ENCODE peak calls at places on chromosome 1, in seven cellular contexts. V is Peyer's patch, H is endodermal cell, W is OCI-LY7, G is A549, U is WERI-Rb-1, F is PC-3. K is an unnamed sample.

GRCh38 chr1:35555601-35556477 is 1.4 kb downstream of the KIAA0319L start:
- DNase-seq in V (no peak), H (no peak), W (no peak), G (peak), U (no peak), F (peak), K (no peak)

GRCh38 chr1:67883069-67883468 is 49.8 kb upstream of the GNG12 start:
- DNase-seq in V (no peak), H (no peak), W (no peak), G (peak), U (peak), F (peak), K (no peak)

GRCh38 chr1:196148367-196148970 is 459.8 kb downstream of the KCNT2 start:
- DNase-seq in V (no peak), H (no peak), W (peak), G (peak), U (no peak), F (peak), K (no peak)

GRCh38 chr1:226938903-226939438 is 1.1 kb upstream of the COQ8A start:
- DNase-seq in V (no peak), H (no peak), W (peak), G (peak), U (no peak), F (peak), K (no peak)

GRCh38 chr1:156490401-156491032 is 10.1 kb downstream of the MEF2D start:
- DNase-seq in V (no peak), H (peak), W (peak), G (peak), U (peak), F (no peak), K (no peak)

GRCh38 chr1:78073441-78073840 is 27.7 kb downstream of the GIPC2 start:
- DNase-seq in V (no peak), H (no peak), W (no peak), G (no peak), U (no peak), F (no peak), K (no peak)

GRCh38 chr1:112146201-112146715 is 156.8 kb upstream of the KCND3 start:
- DNase-seq in V (no peak), H (no peak), W (no peak), G (no peak), U (no peak), F (no peak), K (no peak)

GRCh38 chr1:67545364-67545763 is 115.2 kb upstream of the SERBP1 start:
- DNase-seq in V (no peak), H (no peak), W (no peak), G (no peak), U (no peak), F (no peak), K (no peak)

GRCh38 chr1:245874942-245875580 is 632.0 kb downstream of the SMYD3 start:
- DNase-seq in V (peak), H (no peak), W (no peak), G (no peak), U (no peak), F (no peak), K (no peak)

GRCh38 chr1:234709473-234710279 is 99.7 kb upstream of the IRF2BP2 start:
- DNase-seq in V (no peak), H (no peak), W (no peak), G (no peak), U (peak), F (no peak), K (no peak)

GRCh38 chr1:241641748-241642592 is 1.8 kb upstream of the CHML start:
- DNase-seq in V (no peak), H (no peak), W (no peak), G (peak), U (no peak), F (peak), K (no peak)

GRCh38 chr1:108316545-108316944 is 72.7 kb upstream of the NBPF4 start:
- DNase-seq in V (no peak), H (no peak), W (no peak), G (peak), U (no peak), F (peak), K (no peak)

GRCh38 chr1:21935393-21935804 is 1.7 kb downstream of the HSPG2 start:
- DNase-seq in V (no peak), H (peak), W (no peak), G (peak), U (no peak), F (peak), K (no peak)

GRCh38 chr1:159009704-159010361 is at the start of gene IFI16:
- DNase-seq in V (peak), H (no peak), W (peak), G (peak), U (no peak), F (peak), K (peak)

GRCh38 chr1:110307239-110307974 is 31.8 kb upstream of the RBM15 start:
- DNase-seq in V (no peak), H (no peak), W (no peak), G (no peak), U (no peak), F (no peak), K (no peak)

GRCh38 chr1:110310300-110310699 is 28.9 kb upstream of the RBM15 start:
- DNase-seq in V (peak), H (no peak), W (no peak), G (no peak), U (no peak), F (no peak), K (no peak)

GRCh38 chr1:110309139-110309538 is 30.0 kb upstream of the RBM15 start:
- DNase-seq in V (no peak), H (peak), W (no peak), G (no peak), U (no peak), F (peak), K (no peak)

GRCh38 chr1:110308247-110308646 is 30.9 kb upstream of the RBM15 start:
- DNase-seq in V (no peak), H (no peak), W (no peak), G (no peak), U (no peak), F (no peak), K (no peak)

GRCh38 chr1:110309768-110310167 is 29.4 kb upstream of the RBM15 start:
- DNase-seq in V (no peak), H (no peak), W (no peak), G (no peak), U (no peak), F (peak), K (no peak)
- TF ChIP-seq CTCF in V (no peak), H (no peak), W (no peak), G (no peak), U (no peak), F (no peak), K (no peak)

DNA sequence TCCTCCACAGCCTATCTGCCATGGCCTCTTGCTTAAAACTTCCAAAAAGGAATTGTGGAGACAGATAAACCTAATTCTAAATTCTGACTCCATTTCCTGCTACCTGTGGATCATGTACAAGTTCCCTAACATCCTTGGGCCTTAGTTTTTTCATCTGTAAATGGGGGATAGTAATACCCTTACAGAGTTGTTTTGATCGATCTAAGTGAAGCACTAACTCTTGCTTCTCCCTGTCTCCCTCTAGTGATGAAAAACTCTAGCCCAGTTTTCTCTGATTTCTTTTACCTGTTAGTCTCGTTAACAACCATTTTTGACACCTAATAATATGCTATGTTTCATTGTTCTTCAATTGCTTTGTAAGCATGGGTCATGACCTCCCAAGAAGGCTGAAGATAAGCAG is 65.9 kb downstream of the TM2D1 start:
- DNase-seq in V (no peak), H (no peak), W (no peak), G (no peak), U (no peak), F (peak), K (no peak)
- TF ChIP-seq CTCF in V (no peak), H (peak), W (peak), G (peak), U (peak), F (peak), K (no peak)

DNA sequence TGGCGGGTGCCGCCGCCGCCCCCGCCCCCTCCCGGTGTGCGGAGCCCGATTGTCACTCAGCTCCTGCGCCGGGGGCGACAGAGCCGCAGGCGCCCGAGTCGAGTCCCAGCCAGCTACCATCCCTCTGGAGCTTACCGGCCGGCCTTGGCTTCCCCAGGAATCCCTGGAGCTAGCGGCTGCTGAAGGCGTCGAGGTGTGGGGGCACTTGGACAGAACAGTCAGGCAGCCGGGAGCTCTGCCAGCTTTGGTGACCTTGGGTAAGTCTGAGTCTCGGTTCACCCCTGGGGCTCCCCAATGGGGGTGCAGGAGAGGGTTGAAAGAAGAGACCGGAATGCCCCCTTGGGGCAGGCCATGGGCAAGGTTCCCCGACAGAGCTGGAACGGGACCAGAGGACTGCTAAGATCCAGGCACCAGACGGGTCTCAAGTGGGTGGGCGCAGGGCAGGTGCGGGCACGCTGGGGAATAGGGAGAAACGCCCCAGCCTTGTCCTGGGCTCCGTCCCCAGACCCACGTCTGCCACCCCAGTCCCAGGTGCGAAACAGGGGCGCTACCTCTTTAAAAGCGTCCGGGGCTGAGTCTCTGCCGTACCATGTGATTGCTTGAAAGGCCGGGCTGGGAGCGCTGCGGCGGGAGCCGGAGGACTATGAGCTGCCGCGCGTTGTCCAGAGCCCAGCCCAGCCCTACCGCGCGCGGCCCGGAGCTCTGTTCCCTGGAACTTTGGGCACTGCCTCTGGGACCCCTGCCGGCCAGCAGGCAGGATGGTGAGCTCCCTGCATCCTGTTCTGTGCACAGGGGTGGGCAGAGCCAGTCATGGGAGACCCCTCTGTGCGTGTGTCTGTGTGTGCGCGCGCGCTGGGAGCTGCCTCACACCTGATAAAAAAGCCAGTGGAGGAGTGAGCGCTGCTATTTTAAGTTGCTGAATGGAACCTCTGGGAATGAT is at the start of gene ADORA1:
- DNase-seq in V (peak), H (peak), W (no peak), G (peak), U (peak), F (peak), K (peak)
- TF ChIP-seq CTCF in V (no peak), H (peak), W (no peak), G (no peak), U (peak), F (no peak), K (no peak)

GRCh38 chr1:9873385-9873784 is 36.7 kb downstream of the CTNNBIP1 start:
- DNase-seq in V (peak), H (no peak), W (no peak), G (no peak), U (no peak), F (no peak), K (no peak)
- TF ChIP-seq CTCF in V (no peak), H (no peak), W (no peak), G (no peak), U (no peak), F (no peak), K (no peak)

GRCh38 chr1:54109131-54110105 is 43.4 kb downstream of the CDCP2 start:
- DNase-seq in V (no peak), H (no peak), W (no peak), G (no peak), U (no peak), F (no peak), K (no peak)

GRCh38 chr1:54105736-54106269 is 47.0 kb downstream of the CDCP2 start:
- DNase-seq in V (no peak), H (no peak), W (no peak), G (no peak), U (no peak), F (no peak), K (no peak)

GRCh38 chr1:54105080-54105479 is 47.7 kb downstream of the CDCP2 start:
- DNase-seq in V (no peak), H (peak), W (no peak), G (no peak), U (no peak), F (no peak), K (no peak)

GRCh38 chr1:54108156-54108555 is 44.6 kb downstream of the CDCP2 start:
- DNase-seq in V (no peak), H (no peak), W (no peak), G (no peak), U (peak), F (no peak), K (no peak)

GRCh38 chr1:54107131-54107530 is 45.7 kb downstream of the CDCP2 start:
- DNase-seq in V (no peak), H (peak), W (peak), G (no peak), U (no peak), F (peak), K (no peak)
- TF ChIP-seq CTCF in V (no peak), H (no peak), W (peak), G (no peak), U (peak), F (peak), K (no peak)

GRCh38 chr1:147223740-147224615 is 1.2 kb downstream of the FMO5 start:
- DNase-seq in V (no peak), H (no peak), W (no peak), G (no peak), U (no peak), F (no peak), K (no peak)

GRCh38 chr1:147225193-147225730 is at the start of gene FMO5:
- DNase-seq in V (peak), H (peak), W (peak), G (peak), U (no peak), F (peak), K (peak)
- TF ChIP-seq CTCF in V (peak), H (peak), W (peak), G (no peak), U (no peak), F (peak), K (peak)